ENCODE peak calls at places on chromosomes 11 and 22, in four cellular contexts. I is tibial nerve, Q is thoracic aorta, W is Caco-2. S is an unnamed sample.
A peak's percentile ranks its signal among the peaks of the same experiment; 100 is the strongest.

GRCh38 chr11:1390603-1391164 is 950 bp downstream of the BRSK2 start:
- DNase-seq in I (no peak), Q (no peak), W (peak; percentile 77), S (no peak)

GRCh38 chr11:75968021-75968685 is 153.1 kb downstream of the UVRAG start:
- DNase-seq in I (no peak), Q (no peak), W (no peak), S (no peak)

GRCh38 chr11:74288161-74288560 is 23.3 kb downstream of the P4HA3 start:
- DNase-seq in I (no peak), Q (peak; percentile 11), W (no peak), S (peak; percentile 7)

GRCh38 chr22:19094393-19094997 is 27.7 kb downstream of the DGCR2 start:
- DNase-seq in I (no peak), Q (no peak), W (no peak), S (no peak)

GRCh38 chr11:33633251-33634003 is 67.2 kb downstream of the C11orf91 start:
- DNase-seq in I (no peak), Q (no peak), W (peak; percentile 49), S (peak; percentile 58)

GRCh38 chr11:74418509-74418895 is 20.3 kb upstream of the PGM2L1 start:
- DNase-seq in I (no peak), Q (no peak), W (no peak), S (no peak)

GRCh38 chr11:122711831-122712378 is 56.4 kb downstream of the UBASH3B start:
- DNase-seq in I (no peak), Q (no peak), W (no peak), S (no peak)

GRCh38 chr11:70506658-70506970 is 108.3 kb downstream of the CTTN start:
- DNase-seq in I (no peak), Q (no peak), W (no peak), S (no peak)

GRCh38 chr22:48579035-48579914 is 1248.4 kb downstream of the BRD1 start:
- DNase-seq in I (no peak), Q (no peak), W (no peak), S (no peak)

GRCh38 chr11:2807801-2808241 is 77.8 kb downstream of the CDKN1C start:
- DNase-seq in I (no peak), Q (no peak), W (no peak), S (no peak)

GRCh38 chr11:10730151-10730550 is 20.9 kb upstream of the CTR9 start:
- DNase-seq in I (no peak), Q (no peak), W (no peak), S (no peak)

GRCh38 chr11:102447941-102448868 is 4.4 kb downstream of the TMEM123 start:
- DNase-seq in I (no peak), Q (no peak), W (no peak), S (no peak)

GRCh38 chr22:38257170-38257569 is 15.6 kb downstream of the TMEM184B start:
- DNase-seq in I (no peak), Q (no peak), W (no peak), S (no peak)

GRCh38 chr22:35754761-35755160 is 37.1 kb downstream of the APOL5 start:
- DNase-seq in I (no peak), Q (no peak), W (no peak), S (no peak)

GRCh38 chr11:86067230-86068137 is 1.4 kb downstream of the PICALM start:
- DNase-seq in I (no peak), Q (no peak), W (peak; percentile 62), S (no peak)

GRCh38 chr11:82960000-82960778 is 58.7 kb downstream of the DDIAS start:
- DNase-seq in I (no peak), Q (no peak), W (no peak), S (no peak)

GRCh38 chr22:36469094-36469710 is 12.2 kb downstream of the TXN2 start:
- DNase-seq in I (no peak), Q (no peak), W (no peak), S (no peak)

GRCh38 chr22:44746836-44747519 is 5.4 kb upstream of the ARHGAP8 start:
- DNase-seq in I (no peak), Q (no peak), W (peak; percentile 80), S (peak; percentile 34)

GRCh38 chr22:36334838-36335603 is 52.7 kb downstream of the MYH9 start:
- DNase-seq in I (no peak), Q (no peak), W (no peak), S (peak; percentile 28)

GRCh38 chr11:3340025-3340424 is 38.9 kb downstream of the ZNF195 start:
- DNase-seq in I (no peak), Q (no peak), W (no peak), S (no peak)

GRCh38 chr11:128632151-128632791 is 44.9 kb upstream of the ETS1 start:
- DNase-seq in I (peak; percentile 36), Q (no peak), W (peak; percentile 52), S (peak; percentile 39)

GRCh38 chr11:130101661-130102060 is 32.0 kb downstream of the APLP2 start:
- DNase-seq in I (no peak), Q (no peak), W (no peak), S (no peak)

GRCh38 chr22:46964773-46965550 is 202.5 kb downstream of the TBC1D22A start:
- DNase-seq in I (no peak), Q (no peak), W (no peak), S (no peak)

GRCh38 chr11:16891964-16892363 is 122.2 kb downstream of the PLEKHA7 start:
- DNase-seq in I (no peak), Q (no peak), W (no peak), S (no peak)

GRCh38 chr11:112656772-112657428 is 304.3 kb upstream of the NCAM1 start:
- DNase-seq in I (no peak), Q (no peak), W (no peak), S (no peak)

GRCh38 chr22:32852346-32853251 is 51.1 kb downstream of the TIMP3 start:
- DNase-seq in I (peak; percentile 72), Q (peak; percentile 40), W (no peak), S (no peak)

GRCh38 chr11:65262775-65263174 is 1.0 kb downstream of the POLA2 start:
- DNase-seq in I (no peak), Q (no peak), W (no peak), S (no peak)

GRCh38 chr22:43515411-43515810 is 103.6 kb downstream of the MPPED1 start:
- DNase-seq in I (no peak), Q (no peak), W (no peak), S (no peak)

GRCh38 chr22:43516996-43517635 is 105.3 kb downstream of the MPPED1 start:
- DNase-seq in I (no peak), Q (no peak), W (no peak), S (no peak)

GRCh38 chr22:43514476-43515157 is 102.8 kb downstream of the MPPED1 start:
- DNase-seq in I (no peak), Q (no peak), W (no peak), S (no peak)

GRCh38 chr22:43516386-43516785 is 104.6 kb downstream of the MPPED1 start:
- DNase-seq in I (no peak), Q (no peak), W (no peak), S (no peak)

GRCh38 chr22:43515902-43516301 is 104.1 kb downstream of the MPPED1 start:
- DNase-seq in I (no peak), Q (no peak), W (no peak), S (no peak)
- TF ChIP-seq CTCF in I (no peak), Q (no peak), W (no peak), S (no peak)

DNA sequence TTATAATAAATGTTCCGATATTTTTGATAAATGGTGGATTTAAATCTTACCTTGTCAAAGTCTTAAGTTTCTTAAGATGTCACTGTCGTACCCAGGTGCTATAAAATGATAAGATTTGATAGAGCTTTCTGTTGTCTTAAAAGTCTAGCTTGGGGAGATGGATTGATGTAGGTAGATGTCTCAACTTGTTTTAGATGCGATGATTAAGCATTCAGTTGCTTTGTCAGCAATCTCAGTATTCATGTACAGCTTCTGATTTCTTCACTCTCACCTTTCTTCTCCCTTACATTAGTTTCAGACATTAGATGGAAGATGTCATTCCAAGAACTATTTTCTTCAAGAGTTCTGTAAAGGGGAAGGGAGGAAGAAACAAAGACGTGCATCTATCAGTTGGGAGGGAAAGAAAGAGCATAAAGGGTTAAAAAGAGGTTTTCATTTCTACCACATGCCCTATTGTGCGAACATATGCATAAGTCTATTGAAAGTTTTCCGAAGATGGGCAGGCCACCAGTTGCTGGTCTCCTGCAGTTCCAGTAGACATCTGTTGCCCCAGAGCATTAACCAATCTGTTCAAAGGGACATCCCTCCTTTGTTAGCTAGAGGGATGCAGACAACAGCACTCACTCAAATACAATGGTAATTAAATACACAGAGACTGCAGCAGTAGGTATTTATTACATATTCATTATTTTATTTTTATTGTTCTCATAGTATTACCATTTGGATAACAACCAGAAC is 38.4 kb downstream of the ZC3H12C start:
- DNase-seq in I (no peak), Q (no peak), W (no peak), S (no peak)
- TF ChIP-seq CTCF in I (no peak), Q (no peak), W (no peak), S (no peak)

GRCh38 chr11:67731583-67731982 is 57.2 kb upstream of the ALDH3B2 start:
- DNase-seq in I (no peak), Q (no peak), W (no peak), S (no peak)

DNA sequence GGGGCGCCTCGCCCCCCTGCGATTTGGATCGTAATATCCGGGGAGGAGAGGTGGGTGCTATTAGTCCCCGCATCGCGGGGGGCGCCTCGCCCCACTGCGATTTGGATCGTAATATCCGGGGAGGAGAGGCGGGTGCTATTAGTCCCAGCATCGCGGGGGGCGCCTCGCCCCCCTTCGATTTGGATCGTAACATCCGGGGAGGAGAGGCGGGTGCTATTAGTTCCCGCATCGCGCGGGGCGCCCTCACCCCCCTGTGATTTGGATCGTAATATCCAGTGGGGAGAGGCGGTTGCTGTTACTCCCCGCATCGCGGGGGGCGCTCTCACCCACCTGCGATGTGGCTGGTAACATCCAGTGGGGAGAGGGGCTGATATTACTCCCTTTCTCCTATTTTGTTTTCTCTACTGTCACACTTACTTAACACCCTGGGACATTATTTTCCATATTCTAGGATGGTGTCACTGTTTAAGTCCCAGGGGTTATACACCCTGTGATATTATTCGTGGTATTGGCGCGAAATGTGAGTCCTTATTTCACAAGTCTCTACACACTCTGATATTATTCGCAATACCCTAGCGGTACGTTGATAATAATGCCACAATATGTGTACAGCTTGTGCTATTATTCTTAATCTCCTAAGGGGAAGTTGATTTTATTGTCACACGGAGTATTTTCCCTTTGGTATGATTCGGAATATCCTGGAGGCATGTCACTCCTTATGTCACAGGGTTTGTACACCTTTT is 57.8 kb upstream of the ALDH3B2 start:
- DNase-seq in I (no peak), Q (no peak), W (no peak), S (peak; percentile 70)
- TF ChIP-seq CTCF in I (peak; percentile 13), Q (no peak), W (no peak), S (peak; percentile 62)

DNA sequence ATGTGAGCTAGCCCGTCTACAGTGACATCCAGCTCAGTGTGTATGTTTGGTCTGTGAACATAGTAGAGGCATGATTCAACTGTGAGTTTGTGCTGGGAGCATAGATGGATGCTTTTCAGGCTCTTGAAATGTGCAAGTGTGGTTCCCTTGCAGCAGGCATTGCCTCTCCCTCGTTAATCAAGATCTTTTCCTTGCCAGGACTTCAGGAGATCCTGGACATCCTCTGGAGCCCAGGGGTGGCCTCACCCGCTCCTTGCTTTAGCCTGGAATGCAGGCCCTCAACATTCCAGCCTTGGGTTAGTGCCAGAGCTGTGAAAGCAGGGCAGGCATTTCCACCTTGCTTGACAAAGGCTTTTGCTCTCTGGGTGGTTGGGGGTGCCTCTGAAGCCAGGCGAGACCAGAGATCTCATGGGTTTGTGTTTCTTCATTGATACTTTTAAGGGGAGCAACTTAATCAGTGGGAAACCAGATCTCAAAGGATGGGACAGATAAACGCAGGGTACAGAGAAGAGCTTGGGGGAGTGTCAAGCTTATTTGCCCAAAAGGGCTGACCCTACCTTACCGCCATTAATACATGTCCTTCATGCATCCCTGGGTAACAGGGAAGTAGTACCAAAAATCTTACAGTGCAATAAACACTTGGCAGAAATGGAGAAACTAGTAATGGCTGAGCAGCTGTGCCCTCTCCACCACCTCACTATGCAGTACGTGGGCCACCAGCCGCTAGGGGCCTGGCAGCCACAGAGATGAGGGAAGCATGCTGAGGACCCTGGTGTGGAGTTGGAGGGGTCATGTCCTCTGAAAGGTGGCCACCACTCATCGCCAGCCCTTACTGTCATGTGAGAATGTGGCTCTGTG is 72.1 kb downstream of the PTPRJ start:
- DNase-seq in I (no peak), Q (no peak), W (peak; percentile 75), S (peak; percentile 85)
- TF ChIP-seq CTCF in I (no peak), Q (no peak), W (no peak), S (no peak)

GRCh38 chr11:27076121-27076589 is 35.5 kb downstream of the BBOX1 start:
- DNase-seq in I (no peak), Q (no peak), W (no peak), S (no peak)
- TF ChIP-seq CTCF in I (no peak), Q (no peak), W (no peak), S (no peak)